ENCODE peak calls at places on chromosomes 4 and X, in nine cellular contexts. One of them, this sample, is unnamed.

GRCh38 chr4:185809517-185810071 is 2.4 kb downstream of the SORBS2 start:
- DNase-seq in fibroblast of pulmonary artery: no peak
- DNase-seq in cerebellum: no peak
- DNase-seq in nucleus accumbens: no peak
- DNase-seq in DMS153: no peak
- DNase-seq in GM12892: no peak
- DNase-seq in stimulated activated CD8-positive, alpha-beta memory T cell treated with anti-CD3 and anti-CD28 coated beads, Interleukin-4, amount 100 ng/mL, for 1 hour: no peak
- DNase-seq in dorsolateral prefrontal cortex: no peak
- DNase-seq in hippocampal formation: no peak
- DNase-seq in this sample: no peak

GRCh38 chrX:3609800-3610199 is 103.6 kb downstream of the PRKX start:
- DNase-seq in dorsolateral prefrontal cortex: no peak
- DNase-seq in stimulated activated CD8-positive, alpha-beta memory T cell treated with anti-CD3 and anti-CD28 coated beads, Interleukin-4, amount 100 ng/mL, for 1 hour: no peak
- DNase-seq in fibroblast of pulmonary artery: peak; percentile 55
- DNase-seq in nucleus accumbens: peak; percentile 27
- DNase-seq in cerebellum: no peak
- DNase-seq in hippocampal formation: no peak
- DNase-seq in DMS153: no peak
- DNase-seq in GM12892: no peak
- DNase-seq in this sample: no peak

GRCh38 chr4:115294717-115295116 is 181.3 kb upstream of the NDST4 start:
- DNase-seq in DMS153: no peak
- DNase-seq in dorsolateral prefrontal cortex: no peak
- DNase-seq in fibroblast of pulmonary artery: no peak
- DNase-seq in stimulated activated CD8-positive, alpha-beta memory T cell treated with anti-CD3 and anti-CD28 coated beads, Interleukin-4, amount 100 ng/mL, for 1 hour: no peak
- DNase-seq in GM12892: no peak
- DNase-seq in nucleus accumbens: no peak
- DNase-seq in hippocampal formation: no peak
- DNase-seq in cerebellum: no peak
- DNase-seq in this sample: no peak

GRCh38 chr4:182142146-182143085 is 100.8 kb upstream of the TENM3 start:
- DNase-seq in cerebellum: no peak
- DNase-seq in fibroblast of pulmonary artery: peak; percentile 32
- DNase-seq in dorsolateral prefrontal cortex: no peak
- DNase-seq in DMS153: no peak
- DNase-seq in stimulated activated CD8-positive, alpha-beta memory T cell treated with anti-CD3 and anti-CD28 coated beads, Interleukin-4, amount 100 ng/mL, for 1 hour: no peak
- DNase-seq in nucleus accumbens: no peak
- DNase-seq in GM12892: no peak
- DNase-seq in hippocampal formation: no peak
- DNase-seq in this sample: peak; percentile 31

GRCh38 chr4:20889901-20890300 is 189.6 kb downstream of the PACRGL start:
- DNase-seq in cerebellum: no peak
- DNase-seq in nucleus accumbens: no peak
- DNase-seq in stimulated activated CD8-positive, alpha-beta memory T cell treated with anti-CD3 and anti-CD28 coated beads, Interleukin-4, amount 100 ng/mL, for 1 hour: no peak
- DNase-seq in hippocampal formation: no peak
- DNase-seq in DMS153: no peak
- DNase-seq in fibroblast of pulmonary artery: no peak
- DNase-seq in dorsolateral prefrontal cortex: no peak
- DNase-seq in GM12892: no peak
- DNase-seq in this sample: no peak

GRCh38 chr4:139848043-139848442 is 182.4 kb downstream of the MGST2 start:
- DNase-seq in DMS153: no peak
- DNase-seq in nucleus accumbens: no peak
- DNase-seq in GM12892: no peak
- DNase-seq in stimulated activated CD8-positive, alpha-beta memory T cell treated with anti-CD3 and anti-CD28 coated beads, Interleukin-4, amount 100 ng/mL, for 1 hour: no peak
- DNase-seq in hippocampal formation: no peak
- DNase-seq in cerebellum: no peak
- DNase-seq in fibroblast of pulmonary artery: no peak
- DNase-seq in dorsolateral prefrontal cortex: no peak
- DNase-seq in this sample: no peak

GRCh38 chrX:77719388-77719787 is 66.6 kb downstream of the ATRX start:
- DNase-seq in dorsolateral prefrontal cortex: no peak
- DNase-seq in DMS153: no peak
- DNase-seq in stimulated activated CD8-positive, alpha-beta memory T cell treated with anti-CD3 and anti-CD28 coated beads, Interleukin-4, amount 100 ng/mL, for 1 hour: no peak
- DNase-seq in GM12892: no peak
- DNase-seq in nucleus accumbens: no peak
- DNase-seq in cerebellum: no peak
- DNase-seq in fibroblast of pulmonary artery: no peak
- DNase-seq in hippocampal formation: no peak
- DNase-seq in this sample: no peak

GRCh38 chr4:130257271-130257670 is 1161.3 kb downstream of the C4orf33 start:
- DNase-seq in hippocampal formation: no peak
- DNase-seq in fibroblast of pulmonary artery: peak; percentile 75
- DNase-seq in DMS153: no peak
- DNase-seq in nucleus accumbens: no peak
- DNase-seq in stimulated activated CD8-positive, alpha-beta memory T cell treated with anti-CD3 and anti-CD28 coated beads, Interleukin-4, amount 100 ng/mL, for 1 hour: no peak
- DNase-seq in dorsolateral prefrontal cortex: no peak
- DNase-seq in cerebellum: no peak
- DNase-seq in GM12892: no peak
- DNase-seq in this sample: no peak

GRCh38 chrX:78199851-78200250 is 60.4 kb upstream of the TAF9B start:
- DNase-seq in DMS153: no peak
- DNase-seq in fibroblast of pulmonary artery: peak; percentile 31
- DNase-seq in nucleus accumbens: no peak
- DNase-seq in GM12892: no peak
- DNase-seq in cerebellum: no peak
- DNase-seq in stimulated activated CD8-positive, alpha-beta memory T cell treated with anti-CD3 and anti-CD28 coated beads, Interleukin-4, amount 100 ng/mL, for 1 hour: no peak
- DNase-seq in dorsolateral prefrontal cortex: no peak
- DNase-seq in hippocampal formation: no peak
- DNase-seq in this sample: no peak

GRCh38 chrX:30779453-30780030 is 109.5 kb downstream of the TAB3 start:
- DNase-seq in nucleus accumbens: no peak
- DNase-seq in stimulated activated CD8-positive, alpha-beta memory T cell treated with anti-CD3 and anti-CD28 coated beads, Interleukin-4, amount 100 ng/mL, for 1 hour: no peak
- DNase-seq in hippocampal formation: no peak
- DNase-seq in fibroblast of pulmonary artery: no peak
- DNase-seq in DMS153: no peak
- DNase-seq in GM12892: no peak
- DNase-seq in cerebellum: no peak
- DNase-seq in dorsolateral prefrontal cortex: no peak
- DNase-seq in this sample: no peak

GRCh38 chr4:163878336-163879121 is 384.0 kb downstream of the TMA16 start:
- DNase-seq in fibroblast of pulmonary artery: no peak
- DNase-seq in hippocampal formation: no peak
- DNase-seq in stimulated activated CD8-positive, alpha-beta memory T cell treated with anti-CD3 and anti-CD28 coated beads, Interleukin-4, amount 100 ng/mL, for 1 hour: no peak
- DNase-seq in DMS153: no peak
- DNase-seq in GM12892: no peak
- DNase-seq in cerebellum: no peak
- DNase-seq in dorsolateral prefrontal cortex: no peak
- DNase-seq in nucleus accumbens: no peak
- DNase-seq in this sample: no peak

GRCh38 chrX:21747523-21747922 is 10.4 kb downstream of the SMPX start:
- DNase-seq in dorsolateral prefrontal cortex: peak; percentile 40
- DNase-seq in nucleus accumbens: no peak
- DNase-seq in stimulated activated CD8-positive, alpha-beta memory T cell treated with anti-CD3 and anti-CD28 coated beads, Interleukin-4, amount 100 ng/mL, for 1 hour: no peak
- DNase-seq in cerebellum: no peak
- DNase-seq in GM12892: no peak
- DNase-seq in hippocampal formation: peak; percentile 6
- DNase-seq in fibroblast of pulmonary artery: peak; percentile 66
- DNase-seq in DMS153: no peak
- DNase-seq in this sample: no peak

GRCh38 chr4:32161382-32161781 is 1441.2 kb downstream of the PCDH7 start:
- DNase-seq in stimulated activated CD8-positive, alpha-beta memory T cell treated with anti-CD3 and anti-CD28 coated beads, Interleukin-4, amount 100 ng/mL, for 1 hour: no peak
- DNase-seq in dorsolateral prefrontal cortex: no peak
- DNase-seq in fibroblast of pulmonary artery: peak; percentile 77
- DNase-seq in GM12892: no peak
- DNase-seq in nucleus accumbens: no peak
- DNase-seq in cerebellum: no peak
- DNase-seq in hippocampal formation: no peak
- DNase-seq in DMS153: no peak
- DNase-seq in this sample: no peak

GRCh38 chrX:25754399-25754798 is 383.7 kb upstream of the MAGEB18 start:
- DNase-seq in hippocampal formation: no peak
- DNase-seq in dorsolateral prefrontal cortex: no peak
- DNase-seq in stimulated activated CD8-positive, alpha-beta memory T cell treated with anti-CD3 and anti-CD28 coated beads, Interleukin-4, amount 100 ng/mL, for 1 hour: no peak
- DNase-seq in GM12892: no peak
- DNase-seq in nucleus accumbens: no peak
- DNase-seq in fibroblast of pulmonary artery: no peak
- DNase-seq in DMS153: no peak
- DNase-seq in cerebellum: no peak
- DNase-seq in this sample: no peak

GRCh38 chr4:169268951-169269781 is 1.6 kb downstream of the SH3RF1 start:
- DNase-seq in cerebellum: no peak
- DNase-seq in fibroblast of pulmonary artery: peak; percentile 91
- DNase-seq in dorsolateral prefrontal cortex: no peak
- DNase-seq in nucleus accumbens: no peak
- DNase-seq in GM12892: no peak
- DNase-seq in DMS153: no peak
- DNase-seq in hippocampal formation: peak; percentile 10
- DNase-seq in stimulated activated CD8-positive, alpha-beta memory T cell treated with anti-CD3 and anti-CD28 coated beads, Interleukin-4, amount 100 ng/mL, for 1 hour: no peak
- DNase-seq in this sample: no peak

GRCh38 chrX:87489071-87489470 is 28.5 kb upstream of the KLHL4 start:
- DNase-seq in hippocampal formation: no peak
- DNase-seq in stimulated activated CD8-positive, alpha-beta memory T cell treated with anti-CD3 and anti-CD28 coated beads, Interleukin-4, amount 100 ng/mL, for 1 hour: no peak
- DNase-seq in GM12892: no peak
- DNase-seq in cerebellum: no peak
- DNase-seq in fibroblast of pulmonary artery: peak; percentile 55
- DNase-seq in nucleus accumbens: no peak
- DNase-seq in DMS153: no peak
- DNase-seq in dorsolateral prefrontal cortex: no peak
- DNase-seq in this sample: no peak

GRCh38 chr4:145234086-145234694 is 53.8 kb upstream of the OTUD4 start:
- DNase-seq in hippocampal formation: peak; percentile 17
- DNase-seq in DMS153: peak; percentile 40
- DNase-seq in nucleus accumbens: no peak
- DNase-seq in fibroblast of pulmonary artery: peak; percentile 74
- DNase-seq in cerebellum: no peak
- DNase-seq in GM12892: peak; percentile 26
- DNase-seq in stimulated activated CD8-positive, alpha-beta memory T cell treated with anti-CD3 and anti-CD28 coated beads, Interleukin-4, amount 100 ng/mL, for 1 hour: no peak
- DNase-seq in dorsolateral prefrontal cortex: peak; percentile 60
- DNase-seq in this sample: peak; percentile 53

GRCh38 chr4:80008971-80009370 is 64.1 kb downstream of the ANTXR2 start:
- DNase-seq in nucleus accumbens: no peak
- DNase-seq in DMS153: no peak
- DNase-seq in cerebellum: no peak
- DNase-seq in hippocampal formation: no peak
- DNase-seq in GM12892: no peak
- DNase-seq in dorsolateral prefrontal cortex: no peak
- DNase-seq in fibroblast of pulmonary artery: no peak
- DNase-seq in stimulated activated CD8-positive, alpha-beta memory T cell treated with anti-CD3 and anti-CD28 coated beads, Interleukin-4, amount 100 ng/mL, for 1 hour: no peak
- DNase-seq in this sample: no peak

GRCh38 chrX:53211391-53211978 is 13.5 kb downstream of the KDM5C start:
- DNase-seq in fibroblast of pulmonary artery: no peak
- DNase-seq in nucleus accumbens: peak; percentile 50
- DNase-seq in hippocampal formation: no peak
- DNase-seq in stimulated activated CD8-positive, alpha-beta memory T cell treated with anti-CD3 and anti-CD28 coated beads, Interleukin-4, amount 100 ng/mL, for 1 hour: no peak
- DNase-seq in DMS153: no peak
- DNase-seq in cerebellum: no peak
- DNase-seq in GM12892: no peak
- DNase-seq in dorsolateral prefrontal cortex: no peak
- DNase-seq in this sample: no peak

GRCh38 chr4:153448003-153448731 is 18.0 kb upstream of the TMEM131L start:
- DNase-seq in cerebellum: no peak
- DNase-seq in DMS153: peak; percentile 16
- DNase-seq in dorsolateral prefrontal cortex: no peak
- DNase-seq in hippocampal formation: no peak
- DNase-seq in fibroblast of pulmonary artery: peak; percentile 26
- DNase-seq in GM12892: no peak
- DNase-seq in stimulated activated CD8-positive, alpha-beta memory T cell treated with anti-CD3 and anti-CD28 coated beads, Interleukin-4, amount 100 ng/mL, for 1 hour: no peak
- DNase-seq in nucleus accumbens: no peak
- DNase-seq in this sample: no peak

GRCh38 chr4:105306158-105306781 is 159.6 kb downstream of the TET2 start:
- DNase-seq in hippocampal formation: no peak
- DNase-seq in fibroblast of pulmonary artery: peak; percentile 2
- DNase-seq in stimulated activated CD8-positive, alpha-beta memory T cell treated with anti-CD3 and anti-CD28 coated beads, Interleukin-4, amount 100 ng/mL, for 1 hour: no peak
- DNase-seq in DMS153: no peak
- DNase-seq in GM12892: peak; percentile 20
- DNase-seq in nucleus accumbens: no peak
- DNase-seq in dorsolateral prefrontal cortex: no peak
- DNase-seq in cerebellum: no peak
- DNase-seq in this sample: no peak

GRCh38 chrX:48890296-48890925 is 7.2 kb downstream of the TIMM17B start:
- DNase-seq in nucleus accumbens: no peak
- DNase-seq in hippocampal formation: no peak
- DNase-seq in GM12892: no peak
- DNase-seq in dorsolateral prefrontal cortex: no peak
- DNase-seq in stimulated activated CD8-positive, alpha-beta memory T cell treated with anti-CD3 and anti-CD28 coated beads, Interleukin-4, amount 100 ng/mL, for 1 hour: no peak
- DNase-seq in cerebellum: peak; percentile 18
- DNase-seq in fibroblast of pulmonary artery: no peak
- DNase-seq in DMS153: no peak
- DNase-seq in this sample: no peak

GRCh38 chrX:40552768-40553167 is 28.0 kb upstream of the ATP6AP2 start:
- DNase-seq in stimulated activated CD8-positive, alpha-beta memory T cell treated with anti-CD3 and anti-CD28 coated beads, Interleukin-4, amount 100 ng/mL, for 1 hour: no peak
- DNase-seq in fibroblast of pulmonary artery: peak; percentile 6
- DNase-seq in nucleus accumbens: no peak
- DNase-seq in dorsolateral prefrontal cortex: peak; percentile 31
- DNase-seq in GM12892: no peak
- DNase-seq in cerebellum: no peak
- DNase-seq in hippocampal formation: no peak
- DNase-seq in DMS153: no peak
- DNase-seq in this sample: no peak

GRCh38 chr4:88661724-88662123 is 35.9 kb downstream of the NAP1L5 start:
- DNase-seq in cerebellum: no peak
- DNase-seq in GM12892: no peak
- DNase-seq in DMS153: no peak
- DNase-seq in hippocampal formation: no peak
- DNase-seq in stimulated activated CD8-positive, alpha-beta memory T cell treated with anti-CD3 and anti-CD28 coated beads, Interleukin-4, amount 100 ng/mL, for 1 hour: no peak
- DNase-seq in nucleus accumbens: no peak
- DNase-seq in fibroblast of pulmonary artery: peak; percentile 74
- DNase-seq in dorsolateral prefrontal cortex: no peak
- DNase-seq in this sample: no peak

GRCh38 chr4:154614306-154614705 is 1.9 kb upstream of the FGG start:
- DNase-seq in GM12892: no peak
- DNase-seq in dorsolateral prefrontal cortex: no peak
- DNase-seq in hippocampal formation: no peak
- DNase-seq in stimulated activated CD8-positive, alpha-beta memory T cell treated with anti-CD3 and anti-CD28 coated beads, Interleukin-4, amount 100 ng/mL, for 1 hour: no peak
- DNase-seq in fibroblast of pulmonary artery: no peak
- DNase-seq in cerebellum: no peak
- DNase-seq in nucleus accumbens: no peak
- DNase-seq in DMS153: no peak
- DNase-seq in this sample: no peak

GRCh38 chr4:86895692-86896488 is 3.7 kb upstream of the C4orf36 start:
- DNase-seq in GM12892: no peak
- DNase-seq in hippocampal formation: no peak
- DNase-seq in nucleus accumbens: peak; percentile 3
- DNase-seq in DMS153: peak; percentile 63
- DNase-seq in stimulated activated CD8-positive, alpha-beta memory T cell treated with anti-CD3 and anti-CD28 coated beads, Interleukin-4, amount 100 ng/mL, for 1 hour: no peak
- DNase-seq in cerebellum: peak; percentile 62
- DNase-seq in dorsolateral prefrontal cortex: no peak
- DNase-seq in fibroblast of pulmonary artery: peak; percentile 84
- DNase-seq in this sample: peak; percentile 18

GRCh38 chr4:40916218-40916555 is 166.4 kb downstream of the NSUN7 start:
- DNase-seq in dorsolateral prefrontal cortex: peak; percentile 49
- DNase-seq in DMS153: no peak
- DNase-seq in GM12892: no peak
- DNase-seq in fibroblast of pulmonary artery: peak; percentile 58
- DNase-seq in cerebellum: no peak
- DNase-seq in nucleus accumbens: no peak
- DNase-seq in hippocampal formation: no peak
- DNase-seq in stimulated activated CD8-positive, alpha-beta memory T cell treated with anti-CD3 and anti-CD28 coated beads, Interleukin-4, amount 100 ng/mL, for 1 hour: no peak
- DNase-seq in this sample: no peak

GRCh38 chrX:34341258-34341657 is 209.1 kb upstream of the FAM47A start:
- DNase-seq in nucleus accumbens: no peak
- DNase-seq in stimulated activated CD8-positive, alpha-beta memory T cell treated with anti-CD3 and anti-CD28 coated beads, Interleukin-4, amount 100 ng/mL, for 1 hour: no peak
- DNase-seq in cerebellum: no peak
- DNase-seq in dorsolateral prefrontal cortex: no peak
- DNase-seq in fibroblast of pulmonary artery: peak; percentile 3
- DNase-seq in hippocampal formation: no peak
- DNase-seq in DMS153: no peak
- DNase-seq in GM12892: no peak
- DNase-seq in this sample: no peak

GRCh38 chr4:26163425-26164362 is 157.1 kb upstream of the RBPJ start:
- DNase-seq in fibroblast of pulmonary artery: no peak
- DNase-seq in stimulated activated CD8-positive, alpha-beta memory T cell treated with anti-CD3 and anti-CD28 coated beads, Interleukin-4, amount 100 ng/mL, for 1 hour: no peak
- DNase-seq in DMS153: no peak
- DNase-seq in dorsolateral prefrontal cortex: no peak
- DNase-seq in nucleus accumbens: no peak
- DNase-seq in GM12892: no peak
- DNase-seq in hippocampal formation: no peak
- DNase-seq in cerebellum: no peak
- DNase-seq in this sample: no peak

GRCh38 chr4:108352664-108353308 is 184.1 kb upstream of the LEF1 start:
- DNase-seq in hippocampal formation: no peak
- DNase-seq in fibroblast of pulmonary artery: no peak
- DNase-seq in GM12892: no peak
- DNase-seq in cerebellum: no peak
- DNase-seq in stimulated activated CD8-positive, alpha-beta memory T cell treated with anti-CD3 and anti-CD28 coated beads, Interleukin-4, amount 100 ng/mL, for 1 hour: no peak
- DNase-seq in nucleus accumbens: no peak
- DNase-seq in dorsolateral prefrontal cortex: no peak
- DNase-seq in DMS153: peak; percentile 16
- DNase-seq in this sample: no peak

GRCh38 chr4:180120114-180120513 is 2123.1 kb upstream of the TENM3 start:
- DNase-seq in GM12892: no peak
- DNase-seq in dorsolateral prefrontal cortex: no peak
- DNase-seq in fibroblast of pulmonary artery: no peak
- DNase-seq in DMS153: no peak
- DNase-seq in hippocampal formation: no peak
- DNase-seq in stimulated activated CD8-positive, alpha-beta memory T cell treated with anti-CD3 and anti-CD28 coated beads, Interleukin-4, amount 100 ng/mL, for 1 hour: no peak
- DNase-seq in cerebellum: no peak
- DNase-seq in nucleus accumbens: no peak
- DNase-seq in this sample: no peak